ENCODE peak calls at places on chromosomes 16 and 17, in seven cellular contexts. One of them, this sample, is unnamed.

GRCh38 chr16:8552487-8553221 is 37.7 kb downstream of the TMEM114 start:
- DNase-seq in germinal center: no peak
- DNase-seq in EH: no peak
- DNase-seq in GM23338: no peak
- DNase-seq in mammary epithelial cell: no peak
- DNase-seq in lower leg skin: no peak
- DNase-seq in stimulated activated CD4-positive, alpha-beta T cell treated with anti-CD3 and anti-CD28 coated beads, Interleukin-2, amount 100 ng/mL, for 48 hours: no peak
- DNase-seq in this sample: no peak

GRCh38 chr17:80146121-80147034 is 550 bp downstream of the EIF4A3 start:
- DNase-seq in germinal center: peak; percentile 44
- DNase-seq in EH: peak; percentile 40
- DNase-seq in GM23338: peak; percentile 59
- DNase-seq in mammary epithelial cell: no peak
- DNase-seq in lower leg skin: no peak
- DNase-seq in stimulated activated CD4-positive, alpha-beta T cell treated with anti-CD3 and anti-CD28 coated beads, Interleukin-2, amount 100 ng/mL, for 48 hours: no peak
- DNase-seq in this sample: no peak

GRCh38 chr16:61295311-61295710 is 740.9 kb downstream of the CDH8 start:
- DNase-seq in germinal center: no peak
- DNase-seq in EH: no peak
- DNase-seq in GM23338: no peak
- DNase-seq in mammary epithelial cell: peak; percentile 16
- DNase-seq in lower leg skin: no peak
- DNase-seq in stimulated activated CD4-positive, alpha-beta T cell treated with anti-CD3 and anti-CD28 coated beads, Interleukin-2, amount 100 ng/mL, for 48 hours: no peak
- DNase-seq in this sample: no peak

GRCh38 chr17:27384261-27384701 is 72.0 kb upstream of the KSR1 start:
- DNase-seq in germinal center: no peak
- DNase-seq in EH: peak; percentile 97
- DNase-seq in GM23338: no peak
- DNase-seq in mammary epithelial cell: peak; percentile 97
- DNase-seq in lower leg skin: no peak
- DNase-seq in stimulated activated CD4-positive, alpha-beta T cell treated with anti-CD3 and anti-CD28 coated beads, Interleukin-2, amount 100 ng/mL, for 48 hours: no peak
- DNase-seq in this sample: peak; percentile 67

GRCh38 chr16:69145658-69146057 is 13.2 kb downstream of the UTP4 start:
- DNase-seq in germinal center: no peak
- DNase-seq in EH: no peak
- DNase-seq in GM23338: no peak
- DNase-seq in mammary epithelial cell: no peak
- DNase-seq in lower leg skin: no peak
- DNase-seq in stimulated activated CD4-positive, alpha-beta T cell treated with anti-CD3 and anti-CD28 coated beads, Interleukin-2, amount 100 ng/mL, for 48 hours: no peak
- DNase-seq in this sample: no peak

GRCh38 chr16:87713469-87714229 is 52.1 kb downstream of the KLHDC4 start:
- DNase-seq in germinal center: peak; percentile 38
- DNase-seq in EH: no peak
- DNase-seq in GM23338: no peak
- DNase-seq in mammary epithelial cell: no peak
- DNase-seq in lower leg skin: no peak
- DNase-seq in stimulated activated CD4-positive, alpha-beta T cell treated with anti-CD3 and anti-CD28 coated beads, Interleukin-2, amount 100 ng/mL, for 48 hours: peak; percentile 49
- DNase-seq in this sample: no peak

GRCh38 chr16:26491271-26491670 is 575.5 kb upstream of the C16orf82 start:
- DNase-seq in germinal center: no peak
- DNase-seq in EH: no peak
- DNase-seq in GM23338: no peak
- DNase-seq in mammary epithelial cell: no peak
- DNase-seq in lower leg skin: no peak
- DNase-seq in stimulated activated CD4-positive, alpha-beta T cell treated with anti-CD3 and anti-CD28 coated beads, Interleukin-2, amount 100 ng/mL, for 48 hours: no peak
- DNase-seq in this sample: no peak

GRCh38 chr16:56824335-56824734 is 40.7 kb upstream of the SLC12A3 start:
- DNase-seq in germinal center: no peak
- DNase-seq in EH: peak; percentile 25
- DNase-seq in GM23338: peak; percentile 23
- DNase-seq in mammary epithelial cell: no peak
- DNase-seq in lower leg skin: no peak
- DNase-seq in stimulated activated CD4-positive, alpha-beta T cell treated with anti-CD3 and anti-CD28 coated beads, Interleukin-2, amount 100 ng/mL, for 48 hours: no peak
- DNase-seq in this sample: peak; percentile 51

GRCh38 chr16:14374451-14375131 is 255.5 kb downstream of the PARN start:
- DNase-seq in germinal center: no peak
- DNase-seq in EH: no peak
- DNase-seq in GM23338: no peak
- DNase-seq in mammary epithelial cell: no peak
- DNase-seq in lower leg skin: no peak
- DNase-seq in stimulated activated CD4-positive, alpha-beta T cell treated with anti-CD3 and anti-CD28 coated beads, Interleukin-2, amount 100 ng/mL, for 48 hours: no peak
- DNase-seq in this sample: no peak

GRCh38 chr17:8832711-8833352 is 33.7 kb upstream of the MFSD6L start:
- DNase-seq in germinal center: peak; percentile 30
- DNase-seq in EH: no peak
- DNase-seq in GM23338: peak; percentile 85
- DNase-seq in mammary epithelial cell: no peak
- DNase-seq in lower leg skin: no peak
- DNase-seq in stimulated activated CD4-positive, alpha-beta T cell treated with anti-CD3 and anti-CD28 coated beads, Interleukin-2, amount 100 ng/mL, for 48 hours: peak; percentile 55
- DNase-seq in this sample: no peak

GRCh38 chr17:1108560-1108809 is 71.3 kb downstream of the ABR start:
- DNase-seq in germinal center: no peak
- DNase-seq in EH: peak; percentile 14
- DNase-seq in GM23338: peak; percentile 59
- DNase-seq in mammary epithelial cell: peak; percentile 32
- DNase-seq in lower leg skin: no peak
- DNase-seq in stimulated activated CD4-positive, alpha-beta T cell treated with anti-CD3 and anti-CD28 coated beads, Interleukin-2, amount 100 ng/mL, for 48 hours: no peak
- DNase-seq in this sample: no peak

GRCh38 chr16:69412287-69412686 is 12.1 kb upstream of the CYB5B start:
- DNase-seq in germinal center: no peak
- DNase-seq in EH: no peak
- DNase-seq in GM23338: no peak
- DNase-seq in mammary epithelial cell: no peak
- DNase-seq in lower leg skin: no peak
- DNase-seq in stimulated activated CD4-positive, alpha-beta T cell treated with anti-CD3 and anti-CD28 coated beads, Interleukin-2, amount 100 ng/mL, for 48 hours: no peak
- DNase-seq in this sample: no peak

GRCh38 chr17:49964539-49965521 is 4.2 kb upstream of the DLX4 start:
- DNase-seq in germinal center: no peak
- DNase-seq in EH: no peak
- DNase-seq in GM23338: peak; percentile 84
- DNase-seq in mammary epithelial cell: no peak
- DNase-seq in lower leg skin: no peak
- DNase-seq in stimulated activated CD4-positive, alpha-beta T cell treated with anti-CD3 and anti-CD28 coated beads, Interleukin-2, amount 100 ng/mL, for 48 hours: peak; percentile 24
- DNase-seq in this sample: no peak

GRCh38 chr17:46003907-46004748 is 5.1 kb downstream of the STH start:
- DNase-seq in germinal center: no peak
- DNase-seq in EH: peak; percentile 17
- DNase-seq in GM23338: no peak
- DNase-seq in mammary epithelial cell: no peak
- DNase-seq in lower leg skin: no peak
- DNase-seq in stimulated activated CD4-positive, alpha-beta T cell treated with anti-CD3 and anti-CD28 coated beads, Interleukin-2, amount 100 ng/mL, for 48 hours: no peak
- DNase-seq in this sample: peak; percentile 88

GRCh38 chr16:54928421-54929089 is 2.1 kb upstream of the IRX5 start:
- DNase-seq in germinal center: no peak
- DNase-seq in EH: peak; percentile 75
- DNase-seq in GM23338: peak; percentile 15
- DNase-seq in mammary epithelial cell: peak; percentile 58
- DNase-seq in lower leg skin: peak; percentile 79
- DNase-seq in stimulated activated CD4-positive, alpha-beta T cell treated with anti-CD3 and anti-CD28 coated beads, Interleukin-2, amount 100 ng/mL, for 48 hours: no peak
- DNase-seq in this sample: peak; percentile 51

GRCh38 chr17:3964203-3965122 is at the start of gene ATP2A3:
- DNase-seq in germinal center: peak; percentile 83
- DNase-seq in EH: peak; percentile 12
- DNase-seq in GM23338: peak; percentile 78
- DNase-seq in mammary epithelial cell: no peak
- DNase-seq in lower leg skin: no peak
- DNase-seq in stimulated activated CD4-positive, alpha-beta T cell treated with anti-CD3 and anti-CD28 coated beads, Interleukin-2, amount 100 ng/mL, for 48 hours: peak; percentile 70
- DNase-seq in this sample: no peak

GRCh38 chr17:16027708-16028584 is 28.3 kb downstream of the TTC19 start:
- DNase-seq in germinal center: no peak
- DNase-seq in EH: peak; percentile 94
- DNase-seq in GM23338: no peak
- DNase-seq in mammary epithelial cell: peak; percentile 92
- DNase-seq in lower leg skin: no peak
- DNase-seq in stimulated activated CD4-positive, alpha-beta T cell treated with anti-CD3 and anti-CD28 coated beads, Interleukin-2, amount 100 ng/mL, for 48 hours: peak; percentile 32
- DNase-seq in this sample: no peak

GRCh38 chr16:5367960-5368359 is 270.4 kb upstream of the EEF2KMT start:
- DNase-seq in germinal center: no peak
- DNase-seq in EH: no peak
- DNase-seq in GM23338: no peak
- DNase-seq in mammary epithelial cell: no peak
- DNase-seq in lower leg skin: no peak
- DNase-seq in stimulated activated CD4-positive, alpha-beta T cell treated with anti-CD3 and anti-CD28 coated beads, Interleukin-2, amount 100 ng/mL, for 48 hours: no peak
- DNase-seq in this sample: no peak

GRCh38 chr16:70780546-70780945 is 20.4 kb downstream of the VAC14 start:
- DNase-seq in germinal center: no peak
- DNase-seq in EH: no peak
- DNase-seq in GM23338: no peak
- DNase-seq in mammary epithelial cell: no peak
- DNase-seq in lower leg skin: no peak
- DNase-seq in stimulated activated CD4-positive, alpha-beta T cell treated with anti-CD3 and anti-CD28 coated beads, Interleukin-2, amount 100 ng/mL, for 48 hours: no peak
- DNase-seq in this sample: no peak

GRCh38 chr17:12180644-12181261 is 160.1 kb downstream of the MAP2K4 start:
- DNase-seq in germinal center: peak; percentile 11
- DNase-seq in EH: peak; percentile 69
- DNase-seq in GM23338: peak; percentile 78
- DNase-seq in mammary epithelial cell: peak; percentile 24
- DNase-seq in lower leg skin: no peak
- DNase-seq in stimulated activated CD4-positive, alpha-beta T cell treated with anti-CD3 and anti-CD28 coated beads, Interleukin-2, amount 100 ng/mL, for 48 hours: peak; percentile 18
- DNase-seq in this sample: peak; percentile 29

GRCh38 chr16:86343111-86343642 is 167.2 kb upstream of the FOXF1 start:
- DNase-seq in germinal center: no peak
- DNase-seq in EH: peak; percentile 94
- DNase-seq in GM23338: no peak
- DNase-seq in mammary epithelial cell: peak; percentile 21
- DNase-seq in lower leg skin: no peak
- DNase-seq in stimulated activated CD4-positive, alpha-beta T cell treated with anti-CD3 and anti-CD28 coated beads, Interleukin-2, amount 100 ng/mL, for 48 hours: no peak
- DNase-seq in this sample: no peak

GRCh38 chr16:55465077-55465896 is 13.7 kb upstream of the MMP2 start:
- DNase-seq in germinal center: peak; percentile 80
- DNase-seq in EH: peak; percentile 82
- DNase-seq in GM23338: peak; percentile 94
- DNase-seq in mammary epithelial cell: peak; percentile 66
- DNase-seq in lower leg skin: peak; percentile 90
- DNase-seq in stimulated activated CD4-positive, alpha-beta T cell treated with anti-CD3 and anti-CD28 coated beads, Interleukin-2, amount 100 ng/mL, for 48 hours: peak; percentile 90
- DNase-seq in this sample: peak; percentile 80

GRCh38 chr17:72725432-72726068 is 366.9 kb downstream of the SLC39A11 start:
- DNase-seq in germinal center: peak; percentile 53
- DNase-seq in EH: peak; percentile 63
- DNase-seq in GM23338: peak; percentile 78
- DNase-seq in mammary epithelial cell: peak; percentile 56
- DNase-seq in lower leg skin: peak; percentile 30
- DNase-seq in stimulated activated CD4-positive, alpha-beta T cell treated with anti-CD3 and anti-CD28 coated beads, Interleukin-2, amount 100 ng/mL, for 48 hours: peak; percentile 47
- DNase-seq in this sample: peak; percentile 49

GRCh38 chr16:89921699-89922476 is 1.3 kb upstream of the TUBB3 start:
- DNase-seq in germinal center: no peak
- DNase-seq in EH: peak; percentile 98
- DNase-seq in GM23338: peak; percentile 60
- DNase-seq in mammary epithelial cell: peak; percentile 87
- DNase-seq in lower leg skin: no peak
- DNase-seq in stimulated activated CD4-positive, alpha-beta T cell treated with anti-CD3 and anti-CD28 coated beads, Interleukin-2, amount 100 ng/mL, for 48 hours: no peak
- DNase-seq in this sample: no peak

GRCh38 chr16:17408955-17409441 is 61.8 kb downstream of the XYLT1 start:
- DNase-seq in germinal center: peak; percentile 40
- DNase-seq in EH: no peak
- DNase-seq in GM23338: no peak
- DNase-seq in mammary epithelial cell: no peak
- DNase-seq in lower leg skin: no peak
- DNase-seq in stimulated activated CD4-positive, alpha-beta T cell treated with anti-CD3 and anti-CD28 coated beads, Interleukin-2, amount 100 ng/mL, for 48 hours: no peak
- DNase-seq in this sample: peak; percentile 41

GRCh38 chr16:77868478-77868877 is 80.1 kb downstream of the VAT1L start:
- DNase-seq in germinal center: no peak
- DNase-seq in EH: no peak
- DNase-seq in GM23338: no peak
- DNase-seq in mammary epithelial cell: no peak
- DNase-seq in lower leg skin: no peak
- DNase-seq in stimulated activated CD4-positive, alpha-beta T cell treated with anti-CD3 and anti-CD28 coated beads, Interleukin-2, amount 100 ng/mL, for 48 hours: no peak
- DNase-seq in this sample: no peak

GRCh38 chr16:84079664-84080063 is 37.1 kb upstream of the SLC38A8 start:
- DNase-seq in germinal center: no peak
- DNase-seq in EH: no peak
- DNase-seq in GM23338: no peak
- DNase-seq in mammary epithelial cell: no peak
- DNase-seq in lower leg skin: no peak
- DNase-seq in stimulated activated CD4-positive, alpha-beta T cell treated with anti-CD3 and anti-CD28 coated beads, Interleukin-2, amount 100 ng/mL, for 48 hours: no peak
- DNase-seq in this sample: no peak

GRCh38 chr17:7014995-7015586 is 2.7 kb downstream of the RNASEK start:
- DNase-seq in germinal center: peak; percentile 32
- DNase-seq in EH: peak; percentile 68
- DNase-seq in GM23338: peak; percentile 23
- DNase-seq in mammary epithelial cell: peak; percentile 80
- DNase-seq in lower leg skin: peak; percentile 29
- DNase-seq in stimulated activated CD4-positive, alpha-beta T cell treated with anti-CD3 and anti-CD28 coated beads, Interleukin-2, amount 100 ng/mL, for 48 hours: peak; percentile 51
- DNase-seq in this sample: no peak

GRCh38 chr16:86772671-86773338 is 194.5 kb downstream of the FOXL1 start:
- DNase-seq in germinal center: no peak
- DNase-seq in EH: peak; percentile 99
- DNase-seq in GM23338: no peak
- DNase-seq in mammary epithelial cell: peak; percentile 70
- DNase-seq in lower leg skin: no peak
- DNase-seq in stimulated activated CD4-positive, alpha-beta T cell treated with anti-CD3 and anti-CD28 coated beads, Interleukin-2, amount 100 ng/mL, for 48 hours: no peak
- DNase-seq in this sample: no peak

GRCh38 chr17:43979011-43979410 is 25.3 kb upstream of the PYY start:
- DNase-seq in germinal center: no peak
- DNase-seq in EH: peak; percentile 18
- DNase-seq in GM23338: no peak
- DNase-seq in mammary epithelial cell: no peak
- DNase-seq in lower leg skin: no peak
- DNase-seq in stimulated activated CD4-positive, alpha-beta T cell treated with anti-CD3 and anti-CD28 coated beads, Interleukin-2, amount 100 ng/mL, for 48 hours: no peak
- DNase-seq in this sample: no peak

GRCh38 chr17:29176500-29177351 is 3.5 kb downstream of the MYO18A start:
- DNase-seq in germinal center: peak; percentile 84
- DNase-seq in EH: peak; percentile 49
- DNase-seq in GM23338: peak; percentile 80
- DNase-seq in mammary epithelial cell: peak; percentile 64
- DNase-seq in lower leg skin: no peak
- DNase-seq in stimulated activated CD4-positive, alpha-beta T cell treated with anti-CD3 and anti-CD28 coated beads, Interleukin-2, amount 100 ng/mL, for 48 hours: peak; percentile 49
- DNase-seq in this sample: no peak

GRCh38 chr16:66189951-66190350 is 176.5 kb upstream of the CDH5 start:
- DNase-seq in germinal center: no peak
- DNase-seq in EH: peak; percentile 82
- DNase-seq in GM23338: no peak
- DNase-seq in mammary epithelial cell: peak; percentile 83
- DNase-seq in lower leg skin: no peak
- DNase-seq in stimulated activated CD4-positive, alpha-beta T cell treated with anti-CD3 and anti-CD28 coated beads, Interleukin-2, amount 100 ng/mL, for 48 hours: no peak
- DNase-seq in this sample: peak; percentile 38

GRCh38 chr17:80451104-80451775 is 25.2 kb downstream of the NPTX1 start:
- DNase-seq in germinal center: no peak
- DNase-seq in EH: no peak
- DNase-seq in GM23338: no peak
- DNase-seq in mammary epithelial cell: no peak
- DNase-seq in lower leg skin: no peak
- DNase-seq in stimulated activated CD4-positive, alpha-beta T cell treated with anti-CD3 and anti-CD28 coated beads, Interleukin-2, amount 100 ng/mL, for 48 hours: no peak
- DNase-seq in this sample: no peak

GRCh38 chr17:63399316-63399715 is 46.8 kb downstream of the CYB561 start:
- DNase-seq in germinal center: no peak
- DNase-seq in EH: peak; percentile 69
- DNase-seq in GM23338: no peak
- DNase-seq in mammary epithelial cell: no peak
- DNase-seq in lower leg skin: no peak
- DNase-seq in stimulated activated CD4-positive, alpha-beta T cell treated with anti-CD3 and anti-CD28 coated beads, Interleukin-2, amount 100 ng/mL, for 48 hours: no peak
- DNase-seq in this sample: no peak

GRCh38 chr17:33500141-33500540 is 207.0 kb upstream of the ASIC2 start:
- DNase-seq in germinal center: no peak
- DNase-seq in EH: no peak
- DNase-seq in GM23338: no peak
- DNase-seq in mammary epithelial cell: no peak
- DNase-seq in lower leg skin: peak; percentile 73
- DNase-seq in stimulated activated CD4-positive, alpha-beta T cell treated with anti-CD3 and anti-CD28 coated beads, Interleukin-2, amount 100 ng/mL, for 48 hours: no peak
- DNase-seq in this sample: no peak

This sample was measured in globus pallidus.